ENCODE peak calls at places on chromosomes 4 and X, in four cellular contexts. One of them, this sample, is unnamed.
A peak's percentile ranks its signal among the peaks of the same experiment; 100 is the strongest.

GRCh38 chrX:102042706-102043325 is 82.7 kb upstream of the TCEAL2 start:
- DNase-seq in mesothelial cell of epicardium: no peak
- DNase-seq in stimulated activated CD8-positive, alpha-beta memory T cell treated with anti-CD3 and anti-CD28 coated beads, Interleukin-4, amount 100 ng/mL, for 4 hours: no peak
- DNase-seq in effector memory CD4-positive, alpha-beta T cell: no peak
- DNase-seq in this sample: no peak

GRCh38 chr4:145825255-145825654 is 113.4 kb downstream of the ZNF827 start:
- DNase-seq in mesothelial cell of epicardium: no peak
- DNase-seq in stimulated activated CD8-positive, alpha-beta memory T cell treated with anti-CD3 and anti-CD28 coated beads, Interleukin-4, amount 100 ng/mL, for 4 hours: no peak
- DNase-seq in effector memory CD4-positive, alpha-beta T cell: no peak
- DNase-seq in this sample: no peak

GRCh38 chrX:53319614-53320542 is 38.5 kb upstream of the IQSEC2 start:
- DNase-seq in mesothelial cell of epicardium: no peak
- DNase-seq in stimulated activated CD8-positive, alpha-beta memory T cell treated with anti-CD3 and anti-CD28 coated beads, Interleukin-4, amount 100 ng/mL, for 4 hours: no peak
- DNase-seq in effector memory CD4-positive, alpha-beta T cell: no peak
- DNase-seq in this sample: no peak

GRCh38 chrX:105098812-105099211 is 121.7 kb downstream of the TEX13A start:
- DNase-seq in mesothelial cell of epicardium: no peak
- DNase-seq in stimulated activated CD8-positive, alpha-beta memory T cell treated with anti-CD3 and anti-CD28 coated beads, Interleukin-4, amount 100 ng/mL, for 4 hours: no peak
- DNase-seq in effector memory CD4-positive, alpha-beta T cell: no peak
- DNase-seq in this sample: no peak

GRCh38 chr4:169305651-169306050 is 34.9 kb upstream of the SH3RF1 start:
- DNase-seq in mesothelial cell of epicardium: no peak
- DNase-seq in stimulated activated CD8-positive, alpha-beta memory T cell treated with anti-CD3 and anti-CD28 coated beads, Interleukin-4, amount 100 ng/mL, for 4 hours: no peak
- DNase-seq in effector memory CD4-positive, alpha-beta T cell: no peak
- DNase-seq in this sample: no peak

GRCh38 chr4:138522366-138522765 is 280.2 kb upstream of the SLC7A11 start:
- DNase-seq in mesothelial cell of epicardium: no peak
- DNase-seq in stimulated activated CD8-positive, alpha-beta memory T cell treated with anti-CD3 and anti-CD28 coated beads, Interleukin-4, amount 100 ng/mL, for 4 hours: no peak
- DNase-seq in effector memory CD4-positive, alpha-beta T cell: no peak
- DNase-seq in this sample: peak; percentile 62

GRCh38 chrX:148501121-148502066 is 977 bp downstream of the AFF2 start:
- DNase-seq in mesothelial cell of epicardium: no peak
- DNase-seq in stimulated activated CD8-positive, alpha-beta memory T cell treated with anti-CD3 and anti-CD28 coated beads, Interleukin-4, amount 100 ng/mL, for 4 hours: no peak
- DNase-seq in effector memory CD4-positive, alpha-beta T cell: no peak
- DNase-seq in this sample: no peak

GRCh38 chr4:149291463-149291862 is 524.2 kb downstream of the IQCM start:
- DNase-seq in mesothelial cell of epicardium: peak; percentile 43
- DNase-seq in stimulated activated CD8-positive, alpha-beta memory T cell treated with anti-CD3 and anti-CD28 coated beads, Interleukin-4, amount 100 ng/mL, for 4 hours: no peak
- DNase-seq in effector memory CD4-positive, alpha-beta T cell: no peak
- DNase-seq in this sample: peak; percentile 31

GRCh38 chrX:119570351-119570835 is 4.0 kb upstream of the UBE2A start:
- DNase-seq in mesothelial cell of epicardium: no peak
- DNase-seq in stimulated activated CD8-positive, alpha-beta memory T cell treated with anti-CD3 and anti-CD28 coated beads, Interleukin-4, amount 100 ng/mL, for 4 hours: no peak
- DNase-seq in effector memory CD4-positive, alpha-beta T cell: no peak
- DNase-seq in this sample: no peak

GRCh38 chr4:8341691-8342090 is 72.1 kb downstream of the HTRA3 start:
- DNase-seq in mesothelial cell of epicardium: no peak
- DNase-seq in stimulated activated CD8-positive, alpha-beta memory T cell treated with anti-CD3 and anti-CD28 coated beads, Interleukin-4, amount 100 ng/mL, for 4 hours: no peak
- DNase-seq in effector memory CD4-positive, alpha-beta T cell: no peak
- DNase-seq in this sample: no peak

GRCh38 chr4:138741366-138741765 is 274.2 kb upstream of the NOCT start:
- DNase-seq in mesothelial cell of epicardium: no peak
- DNase-seq in stimulated activated CD8-positive, alpha-beta memory T cell treated with anti-CD3 and anti-CD28 coated beads, Interleukin-4, amount 100 ng/mL, for 4 hours: no peak
- DNase-seq in effector memory CD4-positive, alpha-beta T cell: no peak
- DNase-seq in this sample: no peak

GRCh38 chrX:69305333-69306062 is 140.2 kb upstream of the PJA1 start:
- DNase-seq in mesothelial cell of epicardium: no peak
- DNase-seq in stimulated activated CD8-positive, alpha-beta memory T cell treated with anti-CD3 and anti-CD28 coated beads, Interleukin-4, amount 100 ng/mL, for 4 hours: no peak
- DNase-seq in effector memory CD4-positive, alpha-beta T cell: no peak
- DNase-seq in this sample: no peak

GRCh38 chrX:17291998-17292658 is 82.9 kb upstream of the NHS start:
- DNase-seq in mesothelial cell of epicardium: no peak
- DNase-seq in stimulated activated CD8-positive, alpha-beta memory T cell treated with anti-CD3 and anti-CD28 coated beads, Interleukin-4, amount 100 ng/mL, for 4 hours: no peak
- DNase-seq in effector memory CD4-positive, alpha-beta T cell: no peak
- DNase-seq in this sample: no peak

GRCh38 chr4:140330311-140330900 is 43.0 kb upstream of the SCOC start:
- DNase-seq in mesothelial cell of epicardium: no peak
- DNase-seq in stimulated activated CD8-positive, alpha-beta memory T cell treated with anti-CD3 and anti-CD28 coated beads, Interleukin-4, amount 100 ng/mL, for 4 hours: no peak
- DNase-seq in effector memory CD4-positive, alpha-beta T cell: no peak
- DNase-seq in this sample: peak; percentile 67